ENCODE peak calls at places on chromosomes 11 and 22, in four cellular contexts. W is hippocampal formation, F is PC-3, J is iPS DF 6.9. Q is an unnamed sample.

GRCh38 chr22:19892249-19892879 is 37.7 kb upstream of the GNB1L start:
- DNase-seq in W (no peak), F (no peak), J (no peak), Q (no peak)

GRCh38 chr11:64000026-64000739 is 13.9 kb downstream of the OTUB1 start:
- DNase-seq in W (peak), F (peak), J (no peak), Q (no peak)

GRCh38 chr11:109960831-109961230 is 132.4 kb upstream of the ZC3H12C start:
- DNase-seq in W (no peak), F (no peak), J (no peak), Q (peak)

GRCh38 chr11:60899021-60899936 is 7.1 kb downstream of the PRPF19 start:
- DNase-seq in W (peak), F (peak), J (peak), Q (no peak)

GRCh38 chr11:117807482-117808272 is 10.7 kb upstream of the DSCAML1 start:
- DNase-seq in W (peak), F (peak), J (no peak), Q (no peak)

GRCh38 chr22:49565516-49565855 is 262.2 kb downstream of the BRD1 start:
- DNase-seq in W (no peak), F (no peak), J (no peak), Q (no peak)

GRCh38 chr22:29946220-29946619 is 63.2 kb downstream of the MTMR3 start:
- DNase-seq in W (no peak), F (no peak), J (no peak), Q (no peak)

GRCh38 chr11:120747801-120748484 is 236.4 kb downstream of the GRIK4 start:
- DNase-seq in W (no peak), F (no peak), J (no peak), Q (no peak)

GRCh38 chr11:96748639-96749370 is 359.0 kb downstream of the JRKL start:
- DNase-seq in W (no peak), F (peak), J (no peak), Q (no peak)

GRCh38 chr11:63698976-63699733 is 17.9 kb downstream of the RTN3 start:
- DNase-seq in W (no peak), F (no peak), J (no peak), Q (no peak)

GRCh38 chr11:130827697-130828377 is 88.4 kb downstream of the SNX19 start:
- DNase-seq in W (no peak), F (peak), J (peak), Q (no peak)

GRCh38 chr22:30422481-30423295 is 2.9 kb upstream of the MTFP1 start:
- DNase-seq in W (peak), F (peak), J (no peak), Q (peak)

GRCh38 chr11:106031210-106031845 is 9.3 kb upstream of the MSANTD4 start:
- DNase-seq in W (no peak), F (peak), J (no peak), Q (peak)

GRCh38 chr11:3890806-3891205 is 35.3 kb downstream of the STIM1 start:
- DNase-seq in W (no peak), F (no peak), J (no peak), Q (no peak)

GRCh38 chr22:43501951-43502874 is 90.4 kb downstream of the MPPED1 start:
- DNase-seq in W (no peak), F (no peak), J (no peak), Q (no peak)

GRCh38 chr11:62151737-62152102 is 27.9 kb downstream of the INCENP start:
- DNase-seq in W (no peak), F (no peak), J (no peak), Q (no peak)

GRCh38 chr11:116693206-116694016 is 79.4 kb downstream of the BUD13 start:
- DNase-seq in W (no peak), F (peak), J (no peak), Q (no peak)

GRCh38 chr11:121446752-121447156 is 5.4 kb upstream of the SORL1 start:
- DNase-seq in W (no peak), F (peak), J (no peak), Q (no peak)

GRCh38 chr22:28075260-28075981 is 156.4 kb upstream of the PITPNB start:
- DNase-seq in W (no peak), F (peak), J (no peak), Q (peak)

GRCh38 chr11:34904421-34904950 is 11.7 kb downstream of the APIP start:
- DNase-seq in W (no peak), F (no peak), J (no peak), Q (peak)

GRCh38 chr22:48855013-48855412 is 972.7 kb downstream of the BRD1 start:
- DNase-seq in W (no peak), F (no peak), J (no peak), Q (no peak)

GRCh38 chr11:29395555-29396072 is 621.2 kb downstream of the KCNA4 start:
- DNase-seq in W (no peak), F (no peak), J (no peak), Q (no peak)

GRCh38 chr11:67463186-67463585 is 5.9 kb downstream of the TMEM134 start:
- DNase-seq in W (no peak), F (no peak), J (no peak), Q (no peak)

GRCh38 chr11:17391493-17392355 is 3.3 kb upstream of the KCNJ11 start:
- DNase-seq in W (no peak), F (no peak), J (no peak), Q (no peak)

GRCh38 chr22:49726701-49727101 is 101.0 kb downstream of the BRD1 start:
- DNase-seq in W (no peak), F (no peak), J (no peak), Q (no peak)

GRCh38 chr11:61594907-61595257 is 14.0 kb upstream of the SYT7 start:
- DNase-seq in W (no peak), F (no peak), J (no peak), Q (no peak)

GRCh38 chr11:27124514-27125264 is 84.1 kb downstream of the BBOX1 start:
- DNase-seq in W (peak), F (no peak), J (no peak), Q (no peak)